ENCODE peak calls at places on chromosome X, in nine cellular contexts. U, J, F, P, Z, K, N, C and T are unnamed samples.

GRCh38 chrX:112614640-112615039 is 65.1 kb downstream of the LHFPL1 start:
- DNase-seq in U (no peak), J (no peak), F (no peak), P (no peak), Z (no peak), K (no peak), N (no peak), C (no peak), T (no peak)

GRCh38 chrX:23509256-23509655 is 158.0 kb upstream of the PRDX4 start:
- DNase-seq in U (no peak), J (no peak), F (no peak), P (no peak), Z (no peak), K (no peak), N (no peak), C (no peak), T (no peak)

GRCh38 chrX:153970398-153971123 is 1.1 kb downstream of the HCFC1 start:
- DNase-seq in U (peak), J (peak), F (no peak), P (peak), Z (peak), K (peak), N (no peak), C (no peak), T (peak)

GRCh38 chrX:19332983-19333382 is 10.7 kb upstream of the PDHA1 start:
- DNase-seq in U (peak), J (peak), F (no peak), P (peak), Z (peak), K (no peak), N (no peak), C (no peak), T (no peak)

GRCh38 chrX:45165726-45166125 is 35.0 kb downstream of the DIPK2B start:
- DNase-seq in U (no peak), J (no peak), F (no peak), P (no peak), Z (no peak), K (no peak), N (no peak), C (no peak), T (no peak)

GRCh38 chrX:27599928-27600327 is 9.8 kb downstream of the DCAF8L2 start:
- DNase-seq in U (no peak), J (no peak), F (no peak), P (no peak), Z (no peak), K (no peak), N (no peak), C (no peak), T (peak)

GRCh38 chrX:71282514-71283408 is 674 bp upstream of the NONO start:
- DNase-seq in U (peak), J (peak), F (peak), P (no peak), Z (no peak), K (no peak), N (no peak), C (no peak), T (peak)

GRCh38 chrX:29581223-29581622 is 634.1 kb upstream of the MAGEB2 start:
- DNase-seq in U (no peak), J (no peak), F (no peak), P (no peak), Z (no peak), K (no peak), N (no peak), C (no peak), T (no peak)

GRCh38 chrX:24245201-24245600 is 68.7 kb downstream of the SUPT20HL2 start:
- DNase-seq in U (no peak), J (no peak), F (no peak), P (peak), Z (peak), K (no peak), N (no peak), C (no peak), T (peak)

GRCh38 chrX:36445576-36445975 is 526.0 kb downstream of the CFAP47 start:
- DNase-seq in U (no peak), J (no peak), F (no peak), P (no peak), Z (no peak), K (no peak), N (no peak), C (no peak), T (no peak)

GRCh38 chrX:39811391-39811790 is 286.4 kb downstream of the BCOR start:
- DNase-seq in U (no peak), J (no peak), F (no peak), P (no peak), Z (no peak), K (peak), N (no peak), C (no peak), T (no peak)

GRCh38 chrX:9341305-9342201 is 123.3 kb upstream of the TBL1X start:
- DNase-seq in U (peak), J (no peak), F (no peak), P (no peak), Z (no peak), K (no peak), N (peak), C (peak), T (peak)

GRCh38 chrX:56733459-56734046 is 4.5 kb downstream of the NBDY start:
- DNase-seq in U (peak), J (peak), F (peak), P (peak), Z (no peak), K (no peak), N (peak), C (peak), T (peak)

GRCh38 chrX:149540621-149541520 is at the start of gene EOLA1:
- DNase-seq in U (peak), J (no peak), F (peak), P (peak), Z (peak), K (no peak), N (peak), C (peak), T (peak)

GRCh38 chrX:37644381-37645305 is 40.9 kb upstream of the XK start:
- DNase-seq in U (no peak), J (no peak), F (no peak), P (no peak), Z (no peak), K (no peak), N (no peak), C (no peak), T (no peak)

GRCh38 chrX:83511208-83511607 is 3.1 kb downstream of the POU3F4 start:
- DNase-seq in U (peak), J (peak), F (no peak), P (no peak), Z (no peak), K (peak), N (no peak), C (no peak), T (no peak)

GRCh38 chrX:37287741-37288424 is 61.3 kb upstream of the PRRG1 start:
- DNase-seq in U (no peak), J (no peak), F (no peak), P (no peak), Z (no peak), K (no peak), N (no peak), C (no peak), T (no peak)

GRCh38 chrX:42755820-42756219 is 22.1 kb downstream of the PPP1R2C start:
- DNase-seq in U (no peak), J (no peak), F (no peak), P (peak), Z (no peak), K (no peak), N (no peak), C (peak), T (peak)

GRCh38 chrX:40734956-40735317 is 405 bp downstream of the MED14 start:
- DNase-seq in U (no peak), J (no peak), F (no peak), P (no peak), Z (no peak), K (no peak), N (no peak), C (no peak), T (peak)

GRCh38 chrX:8084023-8084422 is 87.0 kb downstream of the VCX2 start:
- DNase-seq in U (peak), J (no peak), F (no peak), P (no peak), Z (no peak), K (no peak), N (no peak), C (no peak), T (no peak)

GRCh38 chrX:120358687-120359086 is 3.2 kb upstream of the ATP1B4 start:
- DNase-seq in U (no peak), J (no peak), F (no peak), P (no peak), Z (no peak), K (no peak), N (no peak), C (no peak), T (no peak)

GRCh38 chrX:14039344-14039743 is 9.7 kb upstream of the GEMIN8 start:
- DNase-seq in U (peak), J (no peak), F (peak), P (no peak), Z (no peak), K (no peak), N (peak), C (no peak), T (no peak)

GRCh38 chrX:39542316-39542715 is 555.4 kb downstream of the BCOR start:
- DNase-seq in U (no peak), J (no peak), F (no peak), P (no peak), Z (no peak), K (no peak), N (no peak), C (no peak), T (no peak)

GRCh38 chrX:125322431-125322830 is 2.8 kb downstream of the TEX13C start:
- DNase-seq in U (no peak), J (no peak), F (no peak), P (no peak), Z (no peak), K (no peak), N (no peak), C (no peak), T (peak)

GRCh38 chrX:32524385-32524784 is 687.0 kb downstream of the DMD start:
- DNase-seq in U (peak), J (no peak), F (no peak), P (no peak), Z (no peak), K (no peak), N (no peak), C (no peak), T (no peak)

GRCh38 chrX:131277543-131278115 is 11.5 kb downstream of the IGSF1 start:
- DNase-seq in U (no peak), J (no peak), F (no peak), P (no peak), Z (no peak), K (no peak), N (no peak), C (no peak), T (no peak)

GRCh38 chrX:48972214-48973164 is 845 bp upstream of the KCND1 start:
- DNase-seq in U (peak), J (peak), F (no peak), P (peak), Z (no peak), K (peak), N (no peak), C (no peak), T (peak)

GRCh38 chrX:51420610-51421009 is 75.8 kb downstream of the NUDT11 start:
- DNase-seq in U (peak), J (no peak), F (no peak), P (peak), Z (no peak), K (no peak), N (no peak), C (no peak), T (peak)

GRCh38 chrX:12657881-12658280 is 133.3 kb upstream of the PRPS2 start:
- DNase-seq in U (no peak), J (no peak), F (no peak), P (no peak), Z (no peak), K (no peak), N (no peak), C (no peak), T (no peak)

GRCh38 chrX:124791492-124792095 is 445.2 kb downstream of the SH2D1A start:
- DNase-seq in U (no peak), J (no peak), F (no peak), P (no peak), Z (no peak), K (no peak), N (no peak), C (no peak), T (no peak)

GRCh38 chrX:149682956-149683947 is 28.6 kb upstream of the MAGEA11 start:
- DNase-seq in U (no peak), J (no peak), F (no peak), P (no peak), Z (no peak), K (no peak), N (no peak), C (no peak), T (no peak)

GRCh38 chrX:78105944-78106650 is 2.0 kb downstream of the PGK1 start:
- DNase-seq in U (no peak), J (no peak), F (peak), P (no peak), Z (no peak), K (no peak), N (no peak), C (no peak), T (no peak)

GRCh38 chrX:27463187-27463586 is at the start of gene PPP4R3C:
- DNase-seq in U (no peak), J (no peak), F (no peak), P (no peak), Z (no peak), K (no peak), N (no peak), C (no peak), T (no peak)

GRCh38 chrX:97909245-97909644 is 1025.5 kb downstream of the RPA4 start:
- DNase-seq in U (no peak), J (no peak), F (no peak), P (no peak), Z (no peak), K (no peak), N (no peak), C (no peak), T (no peak)

GRCh38 chrX:113892891-113893290 is 691.0 kb upstream of the HTR2C start:
- DNase-seq in U (no peak), J (no peak), F (no peak), P (no peak), Z (no peak), K (no peak), N (no peak), C (no peak), T (no peak)

GRCh38 chrX:133908223-133908622 is 77.2 kb downstream of the GPC3 start:
- DNase-seq in U (no peak), J (no peak), F (no peak), P (no peak), Z (no peak), K (no peak), N (no peak), C (no peak), T (no peak)

GRCh38 chrX:86369847-86370630 is 221.8 kb downstream of the DACH2 start:
- DNase-seq in U (no peak), J (no peak), F (no peak), P (no peak), Z (no peak), K (no peak), N (no peak), C (no peak), T (peak)

GRCh38 chrX:84219551-84219950 is 31.6 kb upstream of the RPS6KA6 start:
- DNase-seq in U (no peak), J (no peak), F (no peak), P (no peak), Z (no peak), K (no peak), N (no peak), C (no peak), T (no peak)

GRCh38 chrX:135536883-135537282 is 16.4 kb downstream of the INTS6L start:
- DNase-seq in U (no peak), J (no peak), F (no peak), P (no peak), Z (no peak), K (no peak), N (no peak), C (no peak), T (no peak)